ENCODE peak calls at places on chromosomes 16 and 17, in ten cellular contexts. Z is IMR-90; U is Panc1; A is cardiac muscle cell; O is fibroblast of lung; S is K562; I is PC-3; T is naive thymus-derived CD4-positive, alpha-beta T cell; D is MG63; C is heart left ventricle. E is an unnamed sample.

GRCh38 chr16:87366288-87366687 is 17.3 kb downstream of the FBXO31 start:
- DNase-seq in Z (no peak), U (no peak), A (no peak), O (no peak), S (no peak), I (no peak), T (no peak), D (no peak), C (no peak), E (no peak)

GRCh38 chr17:81999587-81999974 is 22.2 kb downstream of the ASPSCR1 start:
- DNase-seq in Z (no peak), U (no peak), A (no peak), O (no peak), S (no peak), I (no peak), T (no peak), D (no peak), C (no peak), E (no peak)

GRCh38 chr17:8954339-8954738 is 11.2 kb downstream of the PIK3R5 start:
- DNase-seq in Z (no peak), U (no peak), A (no peak), O (no peak), S (no peak), I (no peak), T (peak; percentile 57), D (no peak), C (peak; percentile 66), E (no peak)

GRCh38 chr17:29369831-29370735 is 20.1 kb upstream of the TAOK1 start:
- DNase-seq in Z (peak; percentile 85), U (peak; percentile 83), A (peak; percentile 87), O (peak; percentile 89), S (peak; percentile 63), I (peak; percentile 74), T (peak; percentile 31), D (peak; percentile 63), C (peak; percentile 51), E (peak; percentile 84)

GRCh38 chr17:67602974-67603373 is 114.8 kb upstream of the NOL11 start:
- DNase-seq in Z (peak; percentile 49), U (peak; percentile 13), A (peak; percentile 49), O (peak; percentile 54), S (peak; percentile 27), I (peak; percentile 75), T (peak; percentile 24), D (no peak), C (no peak), E (peak; percentile 36)

GRCh38 chr16:12239953-12240485 is 263.5 kb downstream of the SNX29 start:
- DNase-seq in Z (peak; percentile 54), U (no peak), A (peak; percentile 64), O (peak; percentile 73), S (no peak), I (no peak), T (no peak), D (peak; percentile 67), C (no peak), E (no peak)

GRCh38 chr17:79940381-79941087 is 95.1 kb downstream of the TBC1D16 start:
- DNase-seq in Z (no peak), U (no peak), A (no peak), O (no peak), S (no peak), I (no peak), T (no peak), D (no peak), C (no peak), E (no peak)

GRCh38 chr16:84933774-84934571 is 77.4 kb downstream of the ZDHHC7 start:
- DNase-seq in Z (peak; percentile 47), U (no peak), A (peak; percentile 32), O (peak; percentile 58), S (no peak), I (no peak), T (no peak), D (peak; percentile 91), C (peak; percentile 85), E (no peak)

GRCh38 chr17:76383645-76384221 is 676 bp upstream of the SPHK1 start:
- DNase-seq in Z (peak; percentile 53), U (no peak), A (peak; percentile 65), O (no peak), S (peak; percentile 75), I (peak; percentile 37), T (peak; percentile 64), D (peak; percentile 42), C (peak; percentile 71), E (peak; percentile 66)

GRCh38 chr17:62876063-62876462 is 67.9 kb upstream of the MARCHF10 start:
- DNase-seq in Z (peak; percentile 39), U (no peak), A (peak; percentile 26), O (no peak), S (no peak), I (peak; percentile 52), T (no peak), D (no peak), C (no peak), E (no peak)

GRCh38 chr16:53068423-53068833 is 13.6 kb downstream of the CHD9 start:
- DNase-seq in Z (no peak), U (no peak), A (no peak), O (no peak), S (no peak), I (no peak), T (no peak), D (no peak), C (no peak), E (no peak)

GRCh38 chr17:69485901-69486643 is 71.6 kb downstream of the MAP2K6 start:
- DNase-seq in Z (peak; percentile 59), U (no peak), A (no peak), O (peak; percentile 39), S (no peak), I (no peak), T (no peak), D (no peak), C (no peak), E (no peak)

GRCh38 chr16:87267566-87267965 is 49.6 kb downstream of the C16orf95 start:
- DNase-seq in Z (no peak), U (no peak), A (no peak), O (no peak), S (no peak), I (no peak), T (no peak), D (no peak), C (no peak), E (no peak)

GRCh38 chr17:52064791-52065211 is 93.7 kb downstream of the CA10 start:
- DNase-seq in Z (no peak), U (no peak), A (no peak), O (no peak), S (no peak), I (no peak), T (no peak), D (peak; percentile 72), C (no peak), E (no peak)

DNA sequence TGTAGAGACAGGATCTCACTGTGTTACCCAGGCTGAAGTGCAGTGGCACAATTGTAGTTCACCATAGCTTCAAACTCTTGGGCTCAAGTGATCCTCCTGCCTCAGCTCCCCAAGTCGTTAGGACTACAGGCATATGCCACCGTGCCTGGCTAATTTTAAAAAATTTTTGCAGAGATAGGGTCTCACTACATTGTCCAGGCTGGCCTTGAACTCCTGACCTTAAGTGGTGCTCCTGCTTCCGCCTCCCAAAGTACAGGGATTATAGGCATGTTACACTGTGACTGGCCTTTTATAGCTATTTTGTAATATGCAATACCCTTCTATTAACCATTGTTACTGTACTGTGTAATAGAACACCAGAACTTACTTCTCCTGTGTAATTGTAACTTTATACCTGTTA is 139.3 kb upstream of the ZNF267 start:
- DNase-seq in Z (no peak), U (no peak), A (no peak), O (no peak), S (no peak), I (no peak), T (no peak), D (no peak), C (no peak), E (no peak)
- H3K9me3 ChIP-seq in Z (peaks cover 2% of the 10 kb centered on the region), U (peaks cover 68% of the 10 kb centered on the region), A (no peaks in the 10 kb centered on the region), O (no peaks in the 10 kb centered on the region), S (no peaks in the 10 kb centered on the region), I (no peaks in the 10 kb centered on the region), T (no peaks in the 10 kb centered on the region), D (peaks cover 12% of the 10 kb centered on the region), C (peaks cover 95% of the 10 kb centered on the region), E (peaks cover 2% of the 10 kb centered on the region)

DNA sequence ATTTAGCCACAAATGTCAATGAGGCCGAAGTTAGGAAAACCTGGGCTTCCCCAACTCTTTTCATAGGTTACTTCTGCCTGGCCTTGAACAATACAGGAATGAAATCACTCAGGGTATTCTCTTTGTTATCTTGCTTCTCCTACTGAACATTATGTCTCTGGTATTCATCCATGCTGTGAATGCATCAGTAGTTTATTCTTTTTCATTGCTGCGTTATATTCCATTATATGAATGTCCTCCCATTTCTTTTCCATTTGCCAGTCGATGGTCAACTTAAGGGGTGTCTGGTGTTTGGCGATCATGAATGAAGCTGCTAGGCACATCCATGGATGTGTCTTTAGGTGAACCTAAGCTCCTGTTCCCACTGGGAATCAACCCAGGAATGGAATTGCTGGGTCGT is 128.3 kb downstream of the CRLF3 start:
- DNase-seq in Z (no peak), U (no peak), A (no peak), O (no peak), S (no peak), I (no peak), T (no peak), D (no peak), C (no peak), E (no peak)
- H3K9me3 ChIP-seq in Z (no peaks in the 10 kb centered on the region), U (no peaks in the 10 kb centered on the region), A (no peaks in the 10 kb centered on the region), O (no peaks in the 10 kb centered on the region), S (no peaks in the 10 kb centered on the region), I (no peaks in the 10 kb centered on the region), T (no peaks in the 10 kb centered on the region), D (no peaks in the 10 kb centered on the region), C (no peaks in the 10 kb centered on the region), E (no peaks in the 10 kb centered on the region)

GRCh38 chr16:76741623-76742022 is 449.4 kb upstream of the MON1B start:
- DNase-seq in Z (no peak), U (no peak), A (no peak), O (no peak), S (no peak), I (no peak), T (no peak), D (no peak), C (no peak), E (no peak)
- H3K9me3 ChIP-seq in Z (peaks cover 9% of the 10 kb centered on the region), U (no peaks in the 10 kb centered on the region), A (no peaks in the 10 kb centered on the region), O (no peaks in the 10 kb centered on the region), S (no peaks in the 10 kb centered on the region), I (no peaks in the 10 kb centered on the region), T (no peaks in the 10 kb centered on the region), D (no peaks in the 10 kb centered on the region), C (peaks cover 28% of the 10 kb centered on the region), E (no peaks in the 10 kb centered on the region)

GRCh38 chr16:1099224-1100083 is 3.4 kb upstream of the C1QTNF8 start:
- DNase-seq in Z (no peak), U (no peak), A (no peak), O (no peak), S (no peak), I (no peak), T (no peak), D (no peak), C (no peak), E (no peak)

GRCh38 chr16:1096164-1097082 is at the start of gene C1QTNF8:
- DNase-seq in Z (no peak), U (no peak), A (no peak), O (no peak), S (no peak), I (no peak), T (no peak), D (no peak), C (no peak), E (no peak)

GRCh38 chr16:1098266-1098991 is 2.4 kb upstream of the C1QTNF8 start:
- DNase-seq in Z (no peak), U (no peak), A (no peak), O (no peak), S (no peak), I (no peak), T (no peak), D (no peak), C (no peak), E (no peak)

GRCh38 chr16:1097156-1097555 is 1.1 kb upstream of the C1QTNF8 start:
- DNase-seq in Z (no peak), U (no peak), A (no peak), O (no peak), S (no peak), I (no peak), T (no peak), D (no peak), C (no peak), E (no peak)

GRCh38 chr16:1097800-1098199 is 1.8 kb upstream of the C1QTNF8 start:
- DNase-seq in Z (no peak), U (no peak), A (no peak), O (no peak), S (no peak), I (no peak), T (no peak), D (peak; percentile 52), C (peak; percentile 84), E (no peak)
- H3K9me3 ChIP-seq in Z (no peaks in the 10 kb centered on the region), U (no peaks in the 10 kb centered on the region), A (no peaks in the 10 kb centered on the region), O (no peaks in the 10 kb centered on the region), S (no peaks in the 10 kb centered on the region), I (no peaks in the 10 kb centered on the region), T (no peaks in the 10 kb centered on the region), D (no peaks in the 10 kb centered on the region), C (no peaks in the 10 kb centered on the region), E (no peaks in the 10 kb centered on the region)

E was measured in HAP-1.